ENCODE peak calls at places on chromosomes 3 and 15, in ten cellular contexts. T is B cell, L is colonic mucosa, D is AG04450, Q is coronary artery, N is nephron progenitor cell, X is type B pancreatic cell, O is astrocyte of the spinal cord, C is esophagus squamous epithelium, J is transverse colon. P is an unnamed sample.

GRCh38 chr3:157618075-157618760 is 115.0 kb upstream of the VEPH1 start:
- DNase-seq in T (no peak), L (no peak), D (peak), Q (no peak), N (no peak), X (no peak), O (peak), C (no peak), J (no peak), P (no peak)

GRCh38 chr3:150627557-150627956 is 24.4 kb downstream of the SELENOT start:
- DNase-seq in T (no peak), L (no peak), D (peak), Q (no peak), N (no peak), X (no peak), O (no peak), C (no peak), J (no peak), P (no peak)

GRCh38 chr3:60431599-60431958 is 819.7 kb downstream of the FHIT start:
- DNase-seq in T (no peak), L (no peak), D (peak), Q (no peak), N (no peak), X (no peak), O (no peak), C (no peak), J (no peak), P (no peak)

GRCh38 chr3:196284396-196284795 is 3.1 kb downstream of the PCYT1A start:
- DNase-seq in T (no peak), L (no peak), D (no peak), Q (no peak), N (no peak), X (no peak), O (no peak), C (no peak), J (no peak), P (no peak)

GRCh38 chr3:108437439-108437838 is 73.0 kb downstream of the MYH15 start:
- DNase-seq in T (no peak), L (peak), D (no peak), Q (no peak), N (no peak), X (no peak), O (no peak), C (no peak), J (peak), P (no peak)

GRCh38 chr15:87219650-87220615 is 1036.6 kb downstream of the NTRK3 start:
- DNase-seq in T (no peak), L (no peak), D (no peak), Q (no peak), N (no peak), X (no peak), O (peak), C (no peak), J (no peak), P (no peak)

GRCh38 chr3:69090021-69090420 is 5.3 kb downstream of the ARL6IP5 start:
- DNase-seq in T (no peak), L (no peak), D (peak), Q (no peak), N (no peak), X (no peak), O (peak), C (no peak), J (no peak), P (no peak)

GRCh38 chr3:172564499-172564898 is 41.3 kb upstream of the TNFSF10 start:
- DNase-seq in T (no peak), L (no peak), D (no peak), Q (no peak), N (no peak), X (no peak), O (no peak), C (no peak), J (no peak), P (no peak)

GRCh38 chr3:136343873-136344281 is 93.7 kb downstream of the PCCB start:
- DNase-seq in T (no peak), L (peak), D (peak), Q (peak), N (no peak), X (no peak), O (peak), C (no peak), J (peak), P (no peak)

GRCh38 chr3:99644741-99645140 is 6.3 kb downstream of the COL8A1 start:
- DNase-seq in T (no peak), L (no peak), D (no peak), Q (no peak), N (no peak), X (no peak), O (no peak), C (no peak), J (no peak), P (no peak)

GRCh38 chr3:139394116-139394515 is 4.7 kb upstream of the COPB2 start:
- DNase-seq in T (no peak), L (no peak), D (no peak), Q (no peak), N (no peak), X (no peak), O (no peak), C (no peak), J (no peak), P (no peak)

GRCh38 chr3:56573501-56573900 is 16.5 kb downstream of the CCDC66 start:
- DNase-seq in T (no peak), L (no peak), D (no peak), Q (no peak), N (no peak), X (no peak), O (no peak), C (no peak), J (no peak), P (no peak)

GRCh38 chr3:132196113-132196512 is 121.1 kb upstream of the ACP3 start:
- DNase-seq in T (no peak), L (no peak), D (no peak), Q (no peak), N (no peak), X (no peak), O (no peak), C (no peak), J (no peak), P (no peak)

GRCh38 chr3:18745472-18745871 is 320.3 kb upstream of the SATB1 start:
- DNase-seq in T (no peak), L (no peak), D (no peak), Q (no peak), N (no peak), X (no peak), O (no peak), C (no peak), J (no peak), P (no peak)

GRCh38 chr3:54064486-54064885 is 57.9 kb upstream of the CACNA2D3 start:
- DNase-seq in T (no peak), L (no peak), D (no peak), Q (no peak), N (no peak), X (no peak), O (no peak), C (no peak), J (no peak), P (no peak)

GRCh38 chr15:77282333-77282732 is 137.6 kb downstream of the PEAK1 start:
- DNase-seq in T (no peak), L (no peak), D (peak), Q (no peak), N (no peak), X (no peak), O (peak), C (no peak), J (no peak), P (no peak)

GRCh38 chr15:73388256-73388781 is 19.6 kb upstream of the HCN4 start:
- DNase-seq in T (no peak), L (no peak), D (no peak), Q (peak), N (no peak), X (no peak), O (peak), C (no peak), J (no peak), P (no peak)

GRCh38 chr3:49339593-49339946 is 283 bp downstream of the USP4 start:
- DNase-seq in T (no peak), L (peak), D (no peak), Q (no peak), N (peak), X (no peak), O (no peak), C (no peak), J (peak), P (peak)

GRCh38 chr3:184005981-184006507 is 11.6 kb downstream of the ABCC5 start:
- DNase-seq in T (peak), L (peak), D (no peak), Q (no peak), N (no peak), X (peak), O (peak), C (no peak), J (peak), P (no peak)

GRCh38 chr3:60594025-60594424 is 657.2 kb downstream of the FHIT start:
- DNase-seq in T (no peak), L (peak), D (peak), Q (peak), N (no peak), X (no peak), O (peak), C (no peak), J (peak), P (no peak)

GRCh38 chr15:45230246-45230965 is 21.6 kb upstream of the SLC28A2 start:
- DNase-seq in T (no peak), L (no peak), D (no peak), Q (no peak), N (no peak), X (no peak), O (no peak), C (no peak), J (no peak), P (no peak)

GRCh38 chr3:188061133-188061532 is 92.8 kb upstream of the LPP start:
- DNase-seq in T (peak), L (no peak), D (no peak), Q (no peak), N (no peak), X (no peak), O (peak), C (no peak), J (peak), P (no peak)

GRCh38 chr3:39882111-39882510 is 72.7 kb downstream of the MYRIP start:
- DNase-seq in T (no peak), L (no peak), D (no peak), Q (no peak), N (no peak), X (no peak), O (no peak), C (no peak), J (no peak), P (no peak)

GRCh38 chr15:70526974-70527325 is 236.4 kb downstream of the UACA start:
- DNase-seq in T (no peak), L (peak), D (no peak), Q (no peak), N (no peak), X (no peak), O (no peak), C (no peak), J (no peak), P (no peak)

GRCh38 chr3:80643421-80643820 is 875.6 kb upstream of the ROBO1 start:
- DNase-seq in T (no peak), L (no peak), D (no peak), Q (no peak), N (no peak), X (no peak), O (no peak), C (no peak), J (no peak), P (no peak)

GRCh38 chr3:172324591-172325203 is 123.6 kb downstream of the GHSR start:
- DNase-seq in T (no peak), L (no peak), D (no peak), Q (no peak), N (no peak), X (no peak), O (no peak), C (no peak), J (no peak), P (no peak)

GRCh38 chr3:152818027-152818426 is 16.9 kb upstream of the P2RY1 start:
- DNase-seq in T (no peak), L (no peak), D (no peak), Q (no peak), N (no peak), X (no peak), O (no peak), C (no peak), J (no peak), P (no peak)

GRCh38 chr3:129112308-129113052 is 9.1 kb downstream of the RAB43 start:
- DNase-seq in T (no peak), L (no peak), D (no peak), Q (no peak), N (no peak), X (no peak), O (peak), C (no peak), J (no peak), P (no peak)

GRCh38 chr3:114595521-114596028 is 301.7 kb downstream of the TIGIT start:
- DNase-seq in T (no peak), L (no peak), D (no peak), Q (no peak), N (no peak), X (no peak), O (no peak), C (no peak), J (no peak), P (no peak)

GRCh38 chr3:27559835-27560234 is 75.7 kb upstream of the SLC4A7 start:
- DNase-seq in T (no peak), L (peak), D (peak), Q (peak), N (no peak), X (no peak), O (no peak), C (no peak), J (no peak), P (no peak)

GRCh38 chr3:5057857-5058324 is 64.2 kb upstream of the ARL8B start:
- DNase-seq in T (peak), L (peak), D (peak), Q (peak), N (peak), X (no peak), O (peak), C (no peak), J (peak), P (peak)

GRCh38 chr3:67526246-67526645 is 128.2 kb downstream of the SUCLG2 start:
- DNase-seq in T (no peak), L (no peak), D (peak), Q (no peak), N (no peak), X (no peak), O (peak), C (no peak), J (no peak), P (no peak)

GRCh38 chr3:106183762-106184391 is 315.1 kb upstream of the CBLB start:
- DNase-seq in T (no peak), L (no peak), D (peak), Q (no peak), N (no peak), X (no peak), O (peak), C (no peak), J (no peak), P (no peak)

GRCh38 chr3:150409527-150410310 is 1.6 kb downstream of the TSC22D2 start:
- DNase-seq in T (peak), L (peak), D (no peak), Q (peak), N (peak), X (peak), O (peak), C (peak), J (peak), P (peak)

GRCh38 chr15:32029862-32030781 is at the start of gene CHRNA7:
- DNase-seq in T (no peak), L (peak), D (no peak), Q (no peak), N (peak), X (peak), O (peak), C (no peak), J (peak), P (peak)

GRCh38 chr3:32759342-32759741 is 58.5 kb upstream of the TRIM71 start:
- DNase-seq in T (no peak), L (no peak), D (no peak), Q (no peak), N (no peak), X (no peak), O (no peak), C (no peak), J (no peak), P (no peak)

GRCh38 chr15:48493084-48493762 is 152.3 kb downstream of the FBN1 start:
- DNase-seq in T (no peak), L (no peak), D (peak), Q (no peak), N (no peak), X (no peak), O (peak), C (no peak), J (no peak), P (no peak)

GRCh38 chr3:118765636-118766305 is 268.9 kb downstream of the IGSF11 start:
- DNase-seq in T (no peak), L (no peak), D (no peak), Q (no peak), N (no peak), X (no peak), O (no peak), C (no peak), J (no peak), P (no peak)

GRCh38 chr3:118755402-118755801 is 279.2 kb downstream of the IGSF11 start:
- DNase-seq in T (no peak), L (no peak), D (no peak), Q (no peak), N (no peak), X (no peak), O (no peak), C (no peak), J (no peak), P (no peak)

GRCh38 chr3:118766306-118766669 is 268.4 kb downstream of the IGSF11 start:
- DNase-seq in T (no peak), L (no peak), D (no peak), Q (no peak), N (no peak), X (no peak), O (no peak), C (no peak), J (no peak), P (no peak)

GRCh38 chr3:118760611-118761606 is 273.7 kb downstream of the IGSF11 start:
- DNase-seq in T (no peak), L (no peak), D (no peak), Q (no peak), N (no peak), X (no peak), O (no peak), C (no peak), J (no peak), P (no peak)
- TF ChIP-seq CTCF in T (no peak), L (no peak), D (no peak), Q (no peak), N (no peak), X (peak), O (no peak), C (no peak), J (no peak), P (peak)

GRCh38 chr3:59163953-59164352 is 114.1 kb upstream of the CFAP20DC start:
- DNase-seq in T (no peak), L (no peak), D (no peak), Q (no peak), N (no peak), X (no peak), O (no peak), C (no peak), J (no peak), P (no peak)

DNA sequence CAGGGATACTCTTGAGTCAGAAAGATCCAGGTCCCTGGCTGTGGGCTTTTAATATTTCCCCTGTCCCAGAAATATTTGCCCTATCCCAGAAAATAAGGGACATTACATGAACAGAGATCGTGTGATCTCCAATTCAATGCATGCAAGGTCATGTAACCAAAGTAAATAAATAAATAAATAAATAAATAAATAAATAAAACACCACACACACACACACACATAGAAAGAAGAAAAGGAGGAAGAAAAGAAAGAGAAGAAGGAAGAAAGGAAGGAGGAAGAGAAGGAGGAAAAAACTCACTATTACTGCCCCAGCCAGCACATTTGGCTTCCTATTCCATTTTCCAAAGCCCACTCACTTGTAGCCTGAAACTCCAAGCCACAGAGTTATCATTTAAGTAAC is 117.9 kb upstream of the CFAP20DC start:
- DNase-seq in T (no peak), L (no peak), D (no peak), Q (no peak), N (no peak), X (no peak), O (no peak), C (no peak), J (no peak), P (no peak)
- TF ChIP-seq CTCF in T (peak), L (no peak), D (no peak), Q (no peak), N (no peak), X (no peak), O (no peak), C (no peak), J (no peak), P (no peak)

DNA sequence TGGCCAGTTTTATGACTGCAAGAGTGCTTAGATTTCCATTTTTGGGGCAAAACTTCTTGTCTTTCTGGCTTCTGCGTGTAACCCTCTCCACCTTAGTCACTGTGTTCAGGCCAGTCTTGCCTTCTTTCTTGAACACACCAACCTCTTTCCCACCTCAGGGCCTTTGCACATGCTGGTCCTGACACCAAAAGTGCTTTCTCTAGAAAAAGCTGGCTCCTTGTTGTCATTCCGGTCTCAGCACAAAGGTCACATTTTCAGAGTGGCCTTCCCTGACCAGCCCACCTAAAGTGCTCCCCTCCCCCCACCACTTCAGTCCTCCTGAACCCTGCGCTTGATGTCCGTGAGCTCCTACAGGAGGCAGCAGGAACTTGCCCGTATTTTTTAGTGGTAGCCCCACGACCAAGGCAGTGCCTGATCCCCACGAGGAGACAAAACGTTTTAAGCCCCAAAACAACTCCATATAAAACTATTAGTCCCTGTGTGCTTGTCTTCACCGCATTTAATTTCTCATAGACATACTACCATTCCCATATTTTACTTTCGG is 25.5 kb downstream of the CDCP1 start:
- DNase-seq in T (no peak), L (no peak), D (no peak), Q (no peak), N (no peak), X (no peak), O (no peak), C (no peak), J (no peak), P (no peak)
- TF ChIP-seq CTCF in T (no peak), L (peak), D (no peak), Q (no peak), N (no peak), X (no peak), O (no peak), C (no peak), J (no peak), P (no peak)

GRCh38 chr3:185988816-185989175 is 51.0 kb upstream of the TRA2B start:
- DNase-seq in T (no peak), L (no peak), D (no peak), Q (no peak), N (no peak), X (no peak), O (no peak), C (no peak), J (no peak), P (no peak)

GRCh38 chr3:185984203-185984602 is 46.4 kb upstream of the TRA2B start:
- DNase-seq in T (no peak), L (no peak), D (no peak), Q (no peak), N (no peak), X (no peak), O (no peak), C (no peak), J (no peak), P (no peak)

GRCh38 chr3:185986201-185986600 is 48.4 kb upstream of the TRA2B start:
- DNase-seq in T (no peak), L (no peak), D (no peak), Q (no peak), N (no peak), X (no peak), O (no peak), C (no peak), J (no peak), P (no peak)

GRCh38 chr3:185989511-185989910 is 51.7 kb upstream of the TRA2B start:
- DNase-seq in T (no peak), L (no peak), D (no peak), Q (no peak), N (no peak), X (no peak), O (no peak), C (no peak), J (no peak), P (no peak)

DNA sequence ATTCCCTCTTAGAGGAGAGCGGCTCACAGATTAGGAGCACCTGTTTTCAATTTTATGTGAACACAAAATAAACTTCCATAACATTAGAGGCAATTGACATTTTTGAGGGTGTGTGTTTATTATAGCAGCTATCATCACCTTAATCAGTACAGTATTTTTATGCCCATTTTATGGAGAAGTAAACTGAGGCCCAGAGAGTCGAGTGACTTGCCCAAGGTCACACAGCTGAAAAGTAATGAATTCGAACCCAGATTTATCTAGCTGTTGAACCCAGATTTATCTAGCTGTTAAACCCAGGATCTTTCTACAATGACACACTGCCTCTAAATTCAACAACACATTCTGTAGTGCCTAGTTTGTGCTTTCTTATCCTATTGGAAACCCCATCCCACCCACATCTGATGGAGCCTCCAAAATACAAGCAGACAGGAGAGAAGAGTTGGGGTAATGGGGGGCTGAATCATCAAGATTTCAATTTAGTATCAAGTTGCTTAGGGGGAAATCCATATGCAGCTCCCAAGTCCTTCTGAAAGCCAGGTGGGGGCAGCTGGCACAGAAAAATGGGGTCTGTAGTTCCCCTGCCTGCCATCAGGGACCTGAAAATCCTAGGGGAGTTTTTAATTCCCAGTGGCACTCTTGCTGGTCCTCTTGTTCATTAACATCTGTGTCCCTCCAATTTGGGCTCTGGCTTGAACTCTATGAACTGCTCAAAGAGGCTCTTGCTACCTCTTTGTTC is 50.4 kb upstream of the TRA2B start:
- DNase-seq in T (no peak), L (no peak), D (no peak), Q (no peak), N (no peak), X (no peak), O (no peak), C (no peak), J (no peak), P (no peak)
- TF ChIP-seq CTCF in T (no peak), L (no peak), D (peak), Q (no peak), N (no peak), X (no peak), O (peak), C (no peak), J (no peak), P (peak)